ENCODE peak calls at places on chromosomes 5 and 9, in seven cellular contexts. One of them, this sample, is unnamed.

GRCh38 chr9:135641047-135641446 is 1.7 kb upstream of the GLT6D1 start:
- DNase-seq in NCI-H446: no peak
- DNase-seq in T follicular helper cell: no peak
- DNase-seq in cortex of kidney: no peak
- DNase-seq in A549: no peak
- DNase-seq in RCC 7860: no peak
- DNase-seq in HTR-8/SVneo: no peak
- DNase-seq in this sample: no peak

GRCh38 chr9:127761491-127761904 is 17.0 kb downstream of the SH2D3C start:
- DNase-seq in NCI-H446: no peak
- DNase-seq in T follicular helper cell: no peak
- DNase-seq in cortex of kidney: no peak
- DNase-seq in A549: no peak
- DNase-seq in RCC 7860: no peak
- DNase-seq in HTR-8/SVneo: no peak
- DNase-seq in this sample: no peak

GRCh38 chr9:131585375-131585774 is 40.1 kb downstream of the PRRT1B start:
- DNase-seq in NCI-H446: no peak
- DNase-seq in T follicular helper cell: peak
- DNase-seq in cortex of kidney: no peak
- DNase-seq in A549: no peak
- DNase-seq in RCC 7860: peak
- DNase-seq in HTR-8/SVneo: no peak
- DNase-seq in this sample: no peak

GRCh38 chr5:168947212-168947868 is 353.6 kb downstream of the SLIT3 start:
- DNase-seq in NCI-H446: peak
- DNase-seq in T follicular helper cell: peak
- DNase-seq in cortex of kidney: no peak
- DNase-seq in A549: peak
- DNase-seq in RCC 7860: peak
- DNase-seq in HTR-8/SVneo: peak
- DNase-seq in this sample: no peak

GRCh38 chr5:87048156-87048555 is 219.5 kb upstream of the RASA1 start:
- DNase-seq in NCI-H446: peak
- DNase-seq in T follicular helper cell: no peak
- DNase-seq in cortex of kidney: no peak
- DNase-seq in A549: no peak
- DNase-seq in RCC 7860: no peak
- DNase-seq in HTR-8/SVneo: no peak
- DNase-seq in this sample: no peak

GRCh38 chr9:16309350-16310271 is 560.9 kb downstream of the BNC2 start:
- DNase-seq in NCI-H446: peak
- DNase-seq in T follicular helper cell: no peak
- DNase-seq in cortex of kidney: no peak
- DNase-seq in A549: no peak
- DNase-seq in RCC 7860: no peak
- DNase-seq in HTR-8/SVneo: no peak
- DNase-seq in this sample: no peak

GRCh38 chr5:115321309-115321708 is 24.9 kb upstream of the CCDC112 start:
- DNase-seq in NCI-H446: no peak
- DNase-seq in T follicular helper cell: no peak
- DNase-seq in cortex of kidney: no peak
- DNase-seq in A549: no peak
- DNase-seq in RCC 7860: peak
- DNase-seq in HTR-8/SVneo: no peak
- DNase-seq in this sample: no peak

GRCh38 chr9:127801955-127802575 is 617 bp upstream of the FPGS start:
- DNase-seq in NCI-H446: no peak
- DNase-seq in T follicular helper cell: no peak
- DNase-seq in cortex of kidney: no peak
- DNase-seq in A549: no peak
- DNase-seq in RCC 7860: no peak
- DNase-seq in HTR-8/SVneo: no peak
- DNase-seq in this sample: peak

GRCh38 chr5:61416410-61416809 is 84.4 kb downstream of the ZSWIM6 start:
- DNase-seq in NCI-H446: no peak
- DNase-seq in T follicular helper cell: no peak
- DNase-seq in cortex of kidney: no peak
- DNase-seq in A549: no peak
- DNase-seq in RCC 7860: no peak
- DNase-seq in HTR-8/SVneo: no peak
- DNase-seq in this sample: no peak

GRCh38 chr5:127947886-127948285 is 135.7 kb upstream of the SLC12A2 start:
- DNase-seq in NCI-H446: no peak
- DNase-seq in T follicular helper cell: no peak
- DNase-seq in cortex of kidney: no peak
- DNase-seq in A549: no peak
- DNase-seq in RCC 7860: no peak
- DNase-seq in HTR-8/SVneo: no peak
- DNase-seq in this sample: no peak

GRCh38 chr9:131530930-131531832 is at the start of gene UCK1:
- DNase-seq in NCI-H446: peak
- DNase-seq in T follicular helper cell: peak
- DNase-seq in cortex of kidney: peak
- DNase-seq in A549: peak
- DNase-seq in RCC 7860: peak
- DNase-seq in HTR-8/SVneo: peak
- DNase-seq in this sample: peak

GRCh38 chr5:145764325-145764724 is 70.8 kb downstream of the PRELID2 start:
- DNase-seq in NCI-H446: no peak
- DNase-seq in T follicular helper cell: no peak
- DNase-seq in cortex of kidney: no peak
- DNase-seq in A549: no peak
- DNase-seq in RCC 7860: no peak
- DNase-seq in HTR-8/SVneo: no peak
- DNase-seq in this sample: no peak

GRCh38 chr5:142769251-142769792 is 855 bp upstream of the ARHGAP26 start:
- DNase-seq in NCI-H446: no peak
- DNase-seq in T follicular helper cell: no peak
- DNase-seq in cortex of kidney: no peak
- DNase-seq in A549: no peak
- DNase-seq in RCC 7860: no peak
- DNase-seq in HTR-8/SVneo: no peak
- DNase-seq in this sample: no peak

GRCh38 chr5:134568761-134569725 is 43.6 kb downstream of the JADE2 start:
- DNase-seq in NCI-H446: no peak
- DNase-seq in T follicular helper cell: no peak
- DNase-seq in cortex of kidney: no peak
- DNase-seq in A549: no peak
- DNase-seq in RCC 7860: peak
- DNase-seq in HTR-8/SVneo: no peak
- DNase-seq in this sample: no peak

GRCh38 chr5:93893050-93893449 is 151.7 kb upstream of the POU5F2 start:
- DNase-seq in NCI-H446: no peak
- DNase-seq in T follicular helper cell: no peak
- DNase-seq in cortex of kidney: no peak
- DNase-seq in A549: no peak
- DNase-seq in RCC 7860: no peak
- DNase-seq in HTR-8/SVneo: no peak
- DNase-seq in this sample: no peak

GRCh38 chr9:5714501-5715401 is 85.8 kb downstream of the RIC1 start:
- DNase-seq in NCI-H446: no peak
- DNase-seq in T follicular helper cell: no peak
- DNase-seq in cortex of kidney: no peak
- DNase-seq in A549: no peak
- DNase-seq in RCC 7860: peak
- DNase-seq in HTR-8/SVneo: peak
- DNase-seq in this sample: peak

GRCh38 chr9:75953218-75953617 is 62.7 kb downstream of the PCSK5 start:
- DNase-seq in NCI-H446: no peak
- DNase-seq in T follicular helper cell: no peak
- DNase-seq in cortex of kidney: no peak
- DNase-seq in A549: no peak
- DNase-seq in RCC 7860: no peak
- DNase-seq in HTR-8/SVneo: no peak
- DNase-seq in this sample: no peak

GRCh38 chr9:120876842-120877240 is at the start of gene PHF19:
- DNase-seq in NCI-H446: no peak
- DNase-seq in T follicular helper cell: no peak
- DNase-seq in cortex of kidney: no peak
- DNase-seq in A549: peak
- DNase-seq in RCC 7860: no peak
- DNase-seq in HTR-8/SVneo: peak
- DNase-seq in this sample: peak

GRCh38 chr5:74919487-74919886 is 53.3 kb upstream of the FAM169A start:
- DNase-seq in NCI-H446: peak
- DNase-seq in T follicular helper cell: no peak
- DNase-seq in cortex of kidney: no peak
- DNase-seq in A549: peak
- DNase-seq in RCC 7860: peak
- DNase-seq in HTR-8/SVneo: peak
- DNase-seq in this sample: peak

GRCh38 chr5:89273289-89273688 is 390.3 kb upstream of the MEF2C start:
- DNase-seq in NCI-H446: no peak
- DNase-seq in T follicular helper cell: no peak
- DNase-seq in cortex of kidney: no peak
- DNase-seq in A549: no peak
- DNase-seq in RCC 7860: no peak
- DNase-seq in HTR-8/SVneo: no peak
- DNase-seq in this sample: no peak

This sample was measured in LoVo.